ENCODE peak calls at places on chromosomes 13 and 19, in ten cellular contexts. W is CD8-positive, alpha-beta memory T cell; K is IMR-90; I is body of pancreas; C is effector memory CD4-positive, alpha-beta T cell; Q is tibial nerve; F is astrocyte; S is PC-9; Z is upper lobe of right lung; H is Peyer's patch. L is an unnamed sample. For H3K4me1, the result is how much of the 10 kb centered on the place peaks cover.

GRCh38 chr13:20128459-20128927 is 32.4 kb downstream of the GJA3 start:
- DNase-seq in C (no peak), I (peak), S (peak), K (no peak), F (no peak), Q (no peak), Z (peak), W (no peak), H (peak), L (peak)

GRCh38 chr19:3691726-3692125 is 8.5 kb downstream of the PIP5K1C start:
- DNase-seq in F (no peak), I (no peak), W (no peak), K (no peak), S (no peak), Q (no peak), H (no peak), Z (no peak), C (no peak), L (no peak)

GRCh38 chr13:57353831-57354230 is 186.8 kb downstream of the PRR20E start:
- DNase-seq in W (no peak), H (no peak), I (no peak), C (no peak), Z (no peak), K (no peak), S (no peak), Q (no peak), F (no peak), L (no peak)

GRCh38 chr13:52851153-52851962 is 2.9 kb upstream of the PCDH8 start:
- DNase-seq in C (no peak), S (no peak), K (no peak), F (no peak), I (peak), Z (peak), W (no peak), H (no peak), Q (peak), L (peak)

GRCh38 chr13:99383946-99384345 is 76.7 kb upstream of the GPR183 start:
- DNase-seq in I (no peak), S (no peak), F (no peak), Q (no peak), K (no peak), C (no peak), W (no peak), H (no peak), Z (no peak), L (no peak)

GRCh38 chr19:32811151-32811550 is 58.4 kb downstream of the SLC7A9 start:
- DNase-seq in K (no peak), F (no peak), S (no peak), Q (no peak), H (no peak), I (no peak), Z (peak), C (no peak), W (no peak), L (no peak)

GRCh38 chr19:49676690-49677231 is 310 bp upstream of the PRMT1 start:
- DNase-seq in K (peak), F (peak), Q (peak), H (peak), I (peak), W (peak), S (peak), Z (peak), C (peak), L (peak)

GRCh38 chr19:7287716-7288115 is 6.5 kb downstream of the INSR start:
- DNase-seq in Q (no peak), K (no peak), Z (no peak), H (no peak), F (no peak), C (no peak), S (no peak), W (no peak), I (no peak), L (peak)

GRCh38 chr19:3369337-3370213 is 3.2 kb downstream of the NFIC start:
- DNase-seq in H (no peak), F (no peak), Z (peak), I (no peak), K (peak), S (no peak), C (no peak), W (no peak), Q (no peak), L (no peak)

GRCh38 chr13:98157188-98157587 is 14.3 kb downstream of the FARP1 start:
- DNase-seq in I (no peak), F (no peak), S (no peak), C (no peak), H (no peak), Q (no peak), K (peak), Z (no peak), W (no peak), L (no peak)

GRCh38 chr13:45184693-45185092 is 16.2 kb downstream of the KCTD4 start:
- DNase-seq in C (no peak), W (no peak), K (no peak), F (no peak), Q (no peak), H (no peak), I (no peak), S (no peak), Z (no peak), L (no peak)

GRCh38 chr19:1675633-1676350 is 23.4 kb upstream of the TCF3 start:
- DNase-seq in K (no peak), F (no peak), S (no peak), Z (no peak), W (no peak), Q (no peak), C (no peak), H (no peak), I (peak), L (peak)

GRCh38 chr19:12801466-12802266 is at the start of the genes PRDX2 and THSD8:
- DNase-seq in H (peak), K (peak), W (peak), F (no peak), Z (peak), S (peak), C (peak), Q (peak), I (peak), L (peak)

GRCh38 chr13:50650936-50651638 is 192.4 kb downstream of the DLEU7 start:
- DNase-seq in S (no peak), Z (no peak), F (peak), K (peak), C (no peak), W (no peak), I (no peak), H (no peak), Q (no peak), L (no peak)

GRCh38 chr19:1601613-1602064 is 3.6 kb downstream of the UQCR11 start:
- DNase-seq in I (no peak), S (no peak), C (no peak), H (no peak), Q (no peak), F (no peak), K (no peak), W (no peak), Z (no peak), L (no peak)

GRCh38 chr13:20716951-20717350 is 13.5 kb downstream of the IL17D start:
- DNase-seq in H (no peak), F (no peak), C (no peak), Q (no peak), I (no peak), W (no peak), Z (no peak), K (no peak), S (no peak), L (no peak)

GRCh38 chr19:6402834-6403608 is 10.1 kb upstream of the GTF2F1 start:
- DNase-seq in I (no peak), Z (no peak), H (peak), Q (no peak), C (no peak), K (peak), S (no peak), F (peak), W (no peak), L (peak)

GRCh38 chr13:112215871-112216270 is 148.9 kb downstream of the SOX1 start:
- DNase-seq in I (no peak), C (no peak), Q (no peak), K (no peak), F (no peak), S (no peak), H (no peak), W (no peak), Z (no peak), L (no peak)

GRCh38 chr19:2054763-2055162 is 3.7 kb upstream of the MKNK2 start:
- DNase-seq in K (no peak), S (peak), F (no peak), H (peak), I (peak), Z (no peak), Q (no peak), C (no peak), W (no peak), L (peak)

GRCh38 chr13:44868397-44868796 is 120.9 kb downstream of the NUFIP1 start:
- DNase-seq in W (no peak), Z (no peak), H (no peak), K (no peak), C (no peak), F (no peak), S (no peak), Q (no peak), I (no peak), L (no peak)

GRCh38 chr13:27259831-27260230 is 8.5 kb downstream of the RPL21 start:
- DNase-seq in Z (no peak), C (no peak), W (no peak), K (no peak), F (no peak), Q (no peak), I (no peak), H (no peak), S (no peak), L (no peak)

GRCh38 chr19:40266111-40266510 is 19.0 kb downstream of the AKT2 start:
- DNase-seq in Z (no peak), F (no peak), S (no peak), W (no peak), K (no peak), Q (no peak), H (no peak), C (no peak), I (no peak), L (no peak)

GRCh38 chr13:98419786-98420559 is 156.9 kb downstream of the STK24 start:
- DNase-seq in I (peak), Q (no peak), F (peak), S (no peak), H (no peak), W (no peak), Z (no peak), K (no peak), C (no peak), L (no peak)

GRCh38 chr13:51041126-51041525 is 69.9 kb downstream of the C13orf42 start:
- DNase-seq in C (no peak), W (no peak), I (no peak), K (no peak), S (no peak), F (peak), Z (no peak), H (no peak), Q (no peak), L (no peak)

GRCh38 chr13:97385146-97385545 is 48.8 kb upstream of the RAP2A start:
- DNase-seq in H (no peak), F (peak), I (no peak), C (no peak), Q (no peak), S (no peak), Z (no peak), W (no peak), K (peak), L (no peak)

GRCh38 chr13:71320452-71320851 is 546.6 kb downstream of the DACH1 start:
- DNase-seq in Z (no peak), H (no peak), F (no peak), S (peak), I (no peak), Q (no peak), C (no peak), W (no peak), K (peak), L (peak)

GRCh38 chr19:18464646-18465045 is 26.7 kb upstream of the ISYNA1 start:
- DNase-seq in C (no peak), S (no peak), K (peak), I (peak), Z (peak), H (peak), Q (peak), F (peak), W (no peak), L (peak)

GRCh38 chr13:97015661-97016350 is 21.5 kb upstream of the OXGR1 start:
- DNase-seq in W (no peak), Z (no peak), F (peak), H (no peak), Q (no peak), S (no peak), I (no peak), C (no peak), K (no peak), L (no peak)

GRCh38 chr13:34750078-34750703 is 191.9 kb upstream of the NBEA start:
- DNase-seq in F (peak), Q (no peak), K (no peak), I (no peak), H (no peak), Z (peak), C (no peak), W (no peak), S (no peak), L (peak)

GRCh38 chr19:57719424-57719823 is 8.0 kb downstream of the ZNF671 start:
- DNase-seq in Q (no peak), S (no peak), F (no peak), I (no peak), Z (no peak), K (no peak), H (no peak), W (no peak), C (no peak), L (no peak)
- H3K4me1 ChIP-seq in Q (under half), S (under half), F (under half), I (under half), Z (under half), K (under half), H (under half), W (under half), C (under half), L (under half)

GRCh38 chr13:26253787-26254582 is at the start of gene CDK8:
- DNase-seq in S (peak), I (peak), Q (peak), H (peak), W (peak), K (peak), F (peak), Z (peak), C (peak), L (peak)
- H3K4me3 ChIP-seq in S (peak), I (peak), Q (peak), H (peak), W (peak), K (peak), F (peak), Z (peak), C (peak), L (peak)

GRCh38 chr19:56141416-56141992 is 417 bp downstream of the ZNF444 start:
- DNase-seq in S (peak), C (no peak), W (peak), H (no peak), Q (no peak), I (peak), F (no peak), Z (no peak), K (no peak), L (peak)

GRCh38 chr19:56144816-56145215 is 3.7 kb downstream of the ZNF444 start:
- DNase-seq in W (no peak), C (no peak), S (no peak), Z (no peak), K (no peak), F (no peak), H (no peak), I (no peak), Q (no peak), L (no peak)

GRCh38 chr19:56144396-56144795 is 3.3 kb downstream of the ZNF444 start:
- DNase-seq in F (no peak), K (no peak), Z (no peak), C (no peak), W (no peak), S (no peak), I (peak), H (no peak), Q (no peak), L (no peak)

GRCh38 chr19:56142087-56142787 is 1.1 kb downstream of the ZNF444 start:
- DNase-seq in C (no peak), K (no peak), W (no peak), H (peak), S (peak), Z (peak), F (no peak), I (peak), Q (no peak), L (peak)

DNA sequence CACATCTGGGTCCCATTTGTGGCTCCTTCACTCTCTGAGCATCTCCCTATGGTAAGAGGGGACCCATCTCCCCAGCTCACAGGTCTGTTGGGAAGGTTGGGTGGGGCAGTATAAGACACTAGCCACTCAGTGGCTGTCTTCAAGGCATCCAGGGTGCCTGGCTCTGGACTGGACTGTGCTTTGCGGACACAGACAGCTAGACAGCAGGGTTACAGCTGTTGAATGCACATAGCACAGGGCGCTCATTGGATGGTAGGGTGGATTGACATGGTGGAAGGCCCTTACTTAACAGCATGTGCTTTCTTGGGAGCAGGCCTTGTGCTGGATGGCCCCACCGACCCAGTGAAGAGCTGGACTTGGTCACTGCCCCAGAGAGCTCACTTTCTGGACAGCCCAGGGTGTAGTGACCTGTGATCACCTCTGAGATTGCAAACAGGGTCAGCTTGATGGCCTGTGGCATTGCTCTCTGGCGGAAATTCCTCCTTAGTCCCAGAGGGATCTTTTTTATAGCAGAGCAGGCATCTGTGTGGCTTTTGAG is 1.9 kb downstream of the ZNF444 start:
- DNase-seq in H (no peak), K (no peak), C (no peak), F (no peak), S (no peak), W (no peak), Q (no peak), I (no peak), Z (no peak), L (peak)
- H3K27ac ChIP-seq in H (peak), K (no peak), C (no peak), F (no peak), S (no peak), W (no peak), Q (peak), I (peak), Z (peak), L (peak)

DNA sequence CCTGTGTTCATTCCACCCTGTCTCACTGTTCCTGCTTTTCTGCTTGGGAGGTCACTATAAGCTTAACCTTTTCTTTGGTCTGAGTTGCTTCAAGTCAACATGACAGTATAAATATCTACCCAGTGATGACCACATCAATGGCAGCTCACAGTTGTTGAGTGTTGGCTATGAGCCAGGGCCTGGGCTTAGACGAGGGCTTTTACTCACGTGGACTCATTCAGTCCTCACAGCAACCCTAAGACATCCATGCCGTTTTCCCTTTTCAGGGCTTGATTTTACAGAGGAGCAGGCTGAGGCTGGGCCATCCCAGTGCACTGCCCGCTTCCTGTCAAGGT is 10.2 kb upstream of the CCDC97 start:
- DNase-seq in Z (no peak), C (no peak), K (peak), Q (peak), W (no peak), S (no peak), I (no peak), H (peak), F (peak), L (no peak)
- H3K4me1 ChIP-seq in Z (half or more), C (half or more), K (under half), Q (under half), W (half or more), S (under half), I (under half), H (half or more), F (under half), L (under half)

DNA sequence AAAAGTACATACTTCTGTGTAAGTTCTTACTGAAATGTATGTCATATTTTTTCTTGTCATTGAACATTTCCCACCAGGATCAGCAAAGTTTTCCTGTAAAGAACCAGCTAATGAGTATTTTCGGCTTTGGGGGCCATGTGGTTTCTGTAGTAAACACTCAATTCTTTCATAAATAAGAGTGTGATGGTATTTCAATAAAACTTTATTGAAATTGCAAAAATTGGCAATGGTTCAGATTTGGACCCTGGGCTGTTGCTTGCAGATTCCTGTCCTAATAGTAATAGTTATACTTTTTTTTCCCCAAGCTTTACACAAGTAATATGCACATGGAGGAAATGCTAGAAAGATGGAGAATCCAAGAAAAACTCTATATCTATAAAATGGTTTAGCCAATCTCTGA is 83.7 kb downstream of the ZNF536 start:
- DNase-seq in Q (no peak), H (no peak), C (no peak), F (no peak), S (no peak), K (no peak), Z (no peak), W (no peak), I (no peak), L (no peak)
- H3K4me3 ChIP-seq in Q (no peak), H (no peak), C (no peak), F (no peak), S (no peak), K (no peak), Z (no peak), W (no peak), I (no peak), L (no peak)

GRCh38 chr19:53865918-53866696 is 1.6 kb upstream of the MYADM start:
- DNase-seq in W (peak), H (peak), K (peak), Q (no peak), C (peak), F (no peak), Z (peak), I (peak), S (peak), L (peak)

GRCh38 chr19:53870485-53870844 is 2.8 kb downstream of the MYADM start:
- DNase-seq in Z (no peak), H (peak), K (no peak), S (no peak), Q (no peak), W (no peak), C (no peak), F (no peak), I (peak), L (peak)

GRCh38 chr19:53867225-53868090 is at the start of gene MYADM:
- DNase-seq in I (peak), Q (peak), H (peak), Z (peak), K (peak), F (peak), W (peak), S (peak), C (peak), L (peak)

GRCh38 chr19:53868892-53869804 is 1.5 kb downstream of the MYADM start:
- DNase-seq in Z (peak), F (peak), W (peak), I (peak), S (peak), Q (peak), C (peak), K (peak), H (peak), L (peak)

DNA sequence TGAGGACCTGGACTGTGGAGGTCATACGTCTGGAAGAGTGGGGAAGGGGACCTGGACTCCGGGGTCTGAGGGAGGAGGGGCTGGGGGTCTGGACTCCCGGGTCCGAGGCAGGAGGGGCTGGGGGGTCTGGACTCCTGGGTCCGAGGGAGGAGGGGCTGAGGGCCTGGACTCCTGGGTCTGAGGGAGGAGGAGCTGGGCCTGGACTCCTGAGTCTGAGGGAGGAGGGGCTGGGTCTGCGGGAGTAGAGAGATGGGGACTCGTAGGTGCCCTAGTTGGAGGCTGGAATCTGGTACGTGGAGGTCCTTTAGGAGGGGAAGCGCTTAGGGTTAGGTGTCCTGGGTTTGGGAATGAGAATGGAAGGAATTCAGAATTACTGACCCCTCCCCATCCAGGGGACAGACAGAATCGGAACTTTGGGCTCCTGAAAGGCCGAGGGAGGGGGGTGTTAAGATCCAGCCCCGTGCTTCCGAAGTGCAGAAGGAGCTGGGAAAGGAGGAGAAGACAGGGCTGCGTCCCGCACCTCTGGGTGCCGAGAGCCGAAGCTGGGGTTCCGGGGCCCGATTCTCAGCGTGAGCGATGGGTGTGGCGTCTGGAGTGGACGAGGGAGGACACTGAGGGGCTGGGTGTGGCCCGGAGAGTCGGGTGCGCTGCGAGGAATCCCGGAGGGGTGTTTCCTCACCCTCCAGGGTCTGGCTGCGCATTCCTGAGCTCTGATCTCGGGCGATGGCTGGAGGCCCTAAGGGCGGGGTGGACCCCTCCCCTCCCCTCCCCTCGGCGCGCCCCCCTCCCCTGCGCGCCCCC is 608 bp downstream of the MYADM start:
- DNase-seq in F (no peak), W (peak), C (no peak), H (peak), K (peak), Z (peak), I (peak), S (peak), Q (no peak), L (peak)
- H3K27ac ChIP-seq in F (peak), W (peak), C (peak), H (peak), K (peak), Z (peak), I (peak), S (peak), Q (peak), L (peak)